ENCODE peak calls at places on chromosomes 5 and 9, in eight cellular contexts. One of them, this sample, is unnamed.

GRCh38 chr9:35689601-35690446 is at the start of gene TPM2:
- DNase-seq in endothelial cell of umbilical vein: peak; percentile 70
- DNase-seq in SK-N-SH: peak; percentile 73
- DNase-seq in stomach: peak; percentile 37
- DNase-seq in spleen: no peak
- DNase-seq in prostate gland: peak; percentile 44
- DNase-seq in GM23338: peak; percentile 86
- DNase-seq in H1: peak; percentile 66
- DNase-seq in this sample: no peak

GRCh38 chr9:137785704-137786161 is 91.8 kb upstream of the CACNA1B start:
- DNase-seq in SK-N-SH: no peak
- DNase-seq in spleen: peak; percentile 39
- DNase-seq in GM23338: peak; percentile 54
- DNase-seq in prostate gland: no peak
- DNase-seq in endothelial cell of umbilical vein: no peak
- DNase-seq in stomach: peak; percentile 50
- DNase-seq in H1: no peak
- DNase-seq in this sample: no peak

GRCh38 chr5:15587941-15588340 is 88.0 kb downstream of the FBXL7 start:
- DNase-seq in SK-N-SH: no peak
- DNase-seq in GM23338: no peak
- DNase-seq in H1: no peak
- DNase-seq in prostate gland: no peak
- DNase-seq in endothelial cell of umbilical vein: no peak
- DNase-seq in spleen: no peak
- DNase-seq in stomach: no peak
- DNase-seq in this sample: no peak

GRCh38 chr5:118553662-118554061 is 434.7 kb downstream of the DTWD2 start:
- DNase-seq in stomach: no peak
- DNase-seq in spleen: no peak
- DNase-seq in H1: no peak
- DNase-seq in GM23338: no peak
- DNase-seq in prostate gland: no peak
- DNase-seq in endothelial cell of umbilical vein: no peak
- DNase-seq in SK-N-SH: no peak
- DNase-seq in this sample: no peak

GRCh38 chr9:82254646-82255367 is 266.2 kb downstream of the SPATA31D1 start:
- DNase-seq in H1: no peak
- DNase-seq in endothelial cell of umbilical vein: no peak
- DNase-seq in SK-N-SH: no peak
- DNase-seq in GM23338: no peak
- DNase-seq in stomach: no peak
- DNase-seq in spleen: no peak
- DNase-seq in prostate gland: no peak
- DNase-seq in this sample: no peak

GRCh38 chr5:55600536-55601208 is 65.9 kb upstream of the PLPP1 start:
- DNase-seq in prostate gland: peak; percentile 59
- DNase-seq in H1: no peak
- DNase-seq in endothelial cell of umbilical vein: peak; percentile 63
- DNase-seq in spleen: no peak
- DNase-seq in stomach: no peak
- DNase-seq in GM23338: no peak
- DNase-seq in SK-N-SH: peak; percentile 43
- DNase-seq in this sample: no peak

GRCh38 chr5:37771203-37771611 is 68.6 kb downstream of the GDNF start:
- DNase-seq in endothelial cell of umbilical vein: no peak
- DNase-seq in SK-N-SH: no peak
- DNase-seq in GM23338: no peak
- DNase-seq in spleen: no peak
- DNase-seq in H1: no peak
- DNase-seq in stomach: no peak
- DNase-seq in prostate gland: no peak
- DNase-seq in this sample: no peak

GRCh38 chr5:13745508-13745907 is 199.0 kb downstream of the DNAH5 start:
- DNase-seq in endothelial cell of umbilical vein: peak; percentile 60
- DNase-seq in GM23338: peak; percentile 23
- DNase-seq in H1: no peak
- DNase-seq in SK-N-SH: no peak
- DNase-seq in prostate gland: no peak
- DNase-seq in spleen: no peak
- DNase-seq in stomach: no peak
- DNase-seq in this sample: peak; percentile 15

GRCh38 chr5:159257007-159257406 is 6.1 kb upstream of the UBLCP1 start:
- DNase-seq in prostate gland: no peak
- DNase-seq in endothelial cell of umbilical vein: no peak
- DNase-seq in stomach: no peak
- DNase-seq in spleen: no peak
- DNase-seq in H1: no peak
- DNase-seq in SK-N-SH: no peak
- DNase-seq in GM23338: no peak
- DNase-seq in this sample: no peak

GRCh38 chr9:114671605-114672004 is 10.4 kb downstream of the TEX48 start:
- DNase-seq in SK-N-SH: no peak
- DNase-seq in GM23338: no peak
- DNase-seq in prostate gland: no peak
- DNase-seq in stomach: peak; percentile 61
- DNase-seq in endothelial cell of umbilical vein: no peak
- DNase-seq in H1: no peak
- DNase-seq in spleen: no peak
- DNase-seq in this sample: no peak

GRCh38 chr5:36607114-36607561 is 732 bp downstream of the SLC1A3 start:
- DNase-seq in H1: no peak
- DNase-seq in stomach: no peak
- DNase-seq in spleen: no peak
- DNase-seq in prostate gland: peak; percentile 17
- DNase-seq in endothelial cell of umbilical vein: no peak
- DNase-seq in SK-N-SH: no peak
- DNase-seq in GM23338: peak; percentile 66
- DNase-seq in this sample: no peak

GRCh38 chr5:92552206-92553160 is 1028.5 kb downstream of the NR2F1-AS1 start:
- DNase-seq in stomach: no peak
- DNase-seq in H1: no peak
- DNase-seq in GM23338: no peak
- DNase-seq in spleen: no peak
- DNase-seq in endothelial cell of umbilical vein: peak; percentile 82
- DNase-seq in SK-N-SH: peak; percentile 5
- DNase-seq in prostate gland: no peak
- DNase-seq in this sample: peak; percentile 94

GRCh38 chr9:106708147-106708838 is 154.7 kb upstream of the ZNF462 start:
- DNase-seq in GM23338: no peak
- DNase-seq in stomach: no peak
- DNase-seq in spleen: no peak
- DNase-seq in endothelial cell of umbilical vein: no peak
- DNase-seq in prostate gland: no peak
- DNase-seq in H1: no peak
- DNase-seq in SK-N-SH: no peak
- DNase-seq in this sample: no peak

GRCh38 chr9:37148181-37148580 is 27.8 kb downstream of the ZCCHC7 start:
- DNase-seq in SK-N-SH: no peak
- DNase-seq in stomach: no peak
- DNase-seq in prostate gland: no peak
- DNase-seq in spleen: no peak
- DNase-seq in GM23338: no peak
- DNase-seq in endothelial cell of umbilical vein: no peak
- DNase-seq in H1: no peak
- DNase-seq in this sample: no peak

GRCh38 chr9:84343111-84343521 is 2.6 kb upstream of the SLC28A3 start:
- DNase-seq in stomach: no peak
- DNase-seq in H1: no peak
- DNase-seq in GM23338: no peak
- DNase-seq in endothelial cell of umbilical vein: no peak
- DNase-seq in spleen: no peak
- DNase-seq in prostate gland: no peak
- DNase-seq in SK-N-SH: no peak
- DNase-seq in this sample: no peak

GRCh38 chr9:35579130-35579529 is 25.9 kb upstream of the TESK1 start:
- DNase-seq in stomach: no peak
- DNase-seq in GM23338: no peak
- DNase-seq in endothelial cell of umbilical vein: no peak
- DNase-seq in SK-N-SH: no peak
- DNase-seq in spleen: no peak
- DNase-seq in H1: no peak
- DNase-seq in prostate gland: no peak
- DNase-seq in this sample: no peak

GRCh38 chr9:5357431-5358105 is 17.9 kb upstream of the RLN1 start:
- DNase-seq in GM23338: no peak
- DNase-seq in SK-N-SH: no peak
- DNase-seq in endothelial cell of umbilical vein: no peak
- DNase-seq in stomach: no peak
- DNase-seq in H1: no peak
- DNase-seq in prostate gland: no peak
- DNase-seq in spleen: no peak
- DNase-seq in this sample: no peak

GRCh38 chr5:61575103-61575502 is 243.0 kb downstream of the ZSWIM6 start:
- DNase-seq in SK-N-SH: peak; percentile 72
- DNase-seq in prostate gland: no peak
- DNase-seq in GM23338: no peak
- DNase-seq in endothelial cell of umbilical vein: peak; percentile 24
- DNase-seq in stomach: no peak
- DNase-seq in spleen: no peak
- DNase-seq in H1: no peak
- DNase-seq in this sample: no peak

GRCh38 chr9:36031774-36032565 is 4.7 kb upstream of the RECK start:
- DNase-seq in prostate gland: no peak
- DNase-seq in H1: no peak
- DNase-seq in SK-N-SH: no peak
- DNase-seq in endothelial cell of umbilical vein: no peak
- DNase-seq in spleen: no peak
- DNase-seq in stomach: no peak
- DNase-seq in GM23338: no peak
- DNase-seq in this sample: no peak

GRCh38 chr9:134458111-134458845 is 132.0 kb downstream of the RXRA start:
- DNase-seq in GM23338: no peak
- DNase-seq in prostate gland: no peak
- DNase-seq in stomach: no peak
- DNase-seq in endothelial cell of umbilical vein: no peak
- DNase-seq in SK-N-SH: no peak
- DNase-seq in spleen: no peak
- DNase-seq in H1: no peak
- DNase-seq in this sample: no peak

GRCh38 chr5:177303121-177303924 is at the start of the genes PRELID1 and RAB24:
- DNase-seq in stomach: peak; percentile 92
- DNase-seq in endothelial cell of umbilical vein: peak; percentile 84
- DNase-seq in SK-N-SH: peak; percentile 98
- DNase-seq in spleen: peak; percentile 97
- DNase-seq in prostate gland: peak; percentile 86
- DNase-seq in GM23338: peak; percentile 96
- DNase-seq in H1: no peak
- DNase-seq in this sample: no peak
- TF ChIP-seq POLR2AphosphoS5 in stomach: peak; percentile 92
- TF ChIP-seq POLR2AphosphoS5 in endothelial cell of umbilical vein: peak; percentile 80
- TF ChIP-seq POLR2AphosphoS5 in SK-N-SH: peak; percentile 29
- TF ChIP-seq POLR2AphosphoS5 in spleen: peak; percentile 94
- TF ChIP-seq POLR2AphosphoS5 in prostate gland: peak; percentile 79
- TF ChIP-seq POLR2AphosphoS5 in GM23338: peak; percentile 94
- TF ChIP-seq POLR2AphosphoS5 in H1: no peak
- TF ChIP-seq POLR2AphosphoS5 in this sample: peak; percentile 55

GRCh38 chr9:127870887-127871286 is 6.6 kb downstream of the AK1 start:
- DNase-seq in spleen: no peak
- DNase-seq in H1: no peak
- DNase-seq in GM23338: no peak
- DNase-seq in prostate gland: no peak
- DNase-seq in endothelial cell of umbilical vein: no peak
- DNase-seq in SK-N-SH: no peak
- DNase-seq in stomach: no peak
- DNase-seq in this sample: no peak

GRCh38 chr9:127871531-127871930 is 5.9 kb downstream of the AK1 start:
- DNase-seq in H1: no peak
- DNase-seq in GM23338: no peak
- DNase-seq in endothelial cell of umbilical vein: no peak
- DNase-seq in stomach: no peak
- DNase-seq in prostate gland: no peak
- DNase-seq in SK-N-SH: no peak
- DNase-seq in spleen: no peak
- DNase-seq in this sample: no peak

GRCh38 chr9:127867356-127868277 is 9.9 kb downstream of the AK1 start:
- DNase-seq in SK-N-SH: no peak
- DNase-seq in spleen: peak; percentile 86
- DNase-seq in H1: no peak
- DNase-seq in GM23338: peak; percentile 59
- DNase-seq in endothelial cell of umbilical vein: peak; percentile 73
- DNase-seq in prostate gland: no peak
- DNase-seq in stomach: no peak
- DNase-seq in this sample: no peak

GRCh38 chr9:127868278-127868903 is 9.1 kb downstream of the AK1 start:
- DNase-seq in spleen: no peak
- DNase-seq in SK-N-SH: no peak
- DNase-seq in H1: no peak
- DNase-seq in endothelial cell of umbilical vein: no peak
- DNase-seq in prostate gland: no peak
- DNase-seq in stomach: no peak
- DNase-seq in GM23338: no peak
- DNase-seq in this sample: no peak

GRCh38 chr9:127869310-127870152 is 7.9 kb downstream of the AK1 start:
- DNase-seq in prostate gland: peak; percentile 67
- DNase-seq in endothelial cell of umbilical vein: peak; percentile 78
- DNase-seq in stomach: peak; percentile 90
- DNase-seq in spleen: peak; percentile 97
- DNase-seq in GM23338: peak; percentile 94
- DNase-seq in H1: peak; percentile 59
- DNase-seq in SK-N-SH: peak; percentile 97
- DNase-seq in this sample: peak; percentile 46
- TF ChIP-seq POLR2AphosphoS5 in prostate gland: peak; percentile 34
- TF ChIP-seq POLR2AphosphoS5 in endothelial cell of umbilical vein: peak; percentile 43
- TF ChIP-seq POLR2AphosphoS5 in stomach: peak; percentile 69
- TF ChIP-seq POLR2AphosphoS5 in spleen: peak; percentile 82
- TF ChIP-seq POLR2AphosphoS5 in GM23338: no peak
- TF ChIP-seq POLR2AphosphoS5 in H1: no peak
- TF ChIP-seq POLR2AphosphoS5 in SK-N-SH: no peak
- TF ChIP-seq POLR2AphosphoS5 in this sample: no peak

GRCh38 chr9:118449554-118449953 is 745.4 kb downstream of the TLR4 start:
- DNase-seq in SK-N-SH: no peak
- DNase-seq in endothelial cell of umbilical vein: no peak
- DNase-seq in H1: no peak
- DNase-seq in prostate gland: no peak
- DNase-seq in GM23338: no peak
- DNase-seq in stomach: no peak
- DNase-seq in spleen: no peak
- DNase-seq in this sample: no peak
- TF ChIP-seq POLR2AphosphoS5 in SK-N-SH: no peak
- TF ChIP-seq POLR2AphosphoS5 in endothelial cell of umbilical vein: no peak
- TF ChIP-seq POLR2AphosphoS5 in H1: no peak
- TF ChIP-seq POLR2AphosphoS5 in prostate gland: no peak
- TF ChIP-seq POLR2AphosphoS5 in GM23338: no peak
- TF ChIP-seq POLR2AphosphoS5 in stomach: no peak
- TF ChIP-seq POLR2AphosphoS5 in spleen: no peak
- TF ChIP-seq POLR2AphosphoS5 in this sample: no peak

DNA sequence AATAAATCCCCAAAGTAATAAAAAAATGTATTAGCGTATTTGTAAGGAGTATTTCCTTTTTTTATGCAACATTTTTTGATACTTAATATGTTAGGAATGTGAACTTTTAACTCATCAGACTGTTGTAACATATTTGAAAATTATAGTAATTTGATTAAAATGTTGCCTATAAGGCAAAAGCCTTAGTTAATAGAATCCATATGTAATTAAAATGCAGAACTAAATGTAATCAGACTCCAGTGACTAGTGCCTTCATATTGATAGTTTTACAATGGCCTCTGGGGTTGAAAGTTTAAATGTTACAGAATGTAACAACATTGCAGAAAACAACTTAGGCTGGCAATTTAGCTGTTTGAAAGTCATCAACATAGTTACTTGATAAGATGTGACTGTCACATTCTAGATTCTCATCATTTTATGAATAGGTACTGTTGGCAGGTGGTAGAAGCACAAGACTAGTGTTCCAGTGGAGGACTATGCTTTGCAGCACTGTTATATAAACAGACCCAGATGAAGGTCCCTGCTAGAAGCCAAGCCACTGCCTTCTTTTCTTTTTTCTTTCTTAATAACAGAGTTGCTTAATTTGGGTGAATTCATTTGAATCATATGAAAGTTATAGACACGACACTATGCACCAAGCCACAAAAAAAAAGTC is 382.9 kb downstream of the CCDC171 start:
- DNase-seq in H1: no peak
- DNase-seq in spleen: no peak
- DNase-seq in GM23338: no peak
- DNase-seq in SK-N-SH: no peak
- DNase-seq in stomach: no peak
- DNase-seq in endothelial cell of umbilical vein: no peak
- DNase-seq in prostate gland: no peak
- DNase-seq in this sample: no peak
- TF ChIP-seq POLR2AphosphoS5 in H1: no peak
- TF ChIP-seq POLR2AphosphoS5 in spleen: no peak
- TF ChIP-seq POLR2AphosphoS5 in GM23338: no peak
- TF ChIP-seq POLR2AphosphoS5 in SK-N-SH: no peak
- TF ChIP-seq POLR2AphosphoS5 in stomach: no peak
- TF ChIP-seq POLR2AphosphoS5 in endothelial cell of umbilical vein: no peak
- TF ChIP-seq POLR2AphosphoS5 in prostate gland: no peak
- TF ChIP-seq POLR2AphosphoS5 in this sample: no peak